ENCODE peak calls at places on chromosomes 6 and 20, in seven cellular contexts. One of them, this sample, is unnamed.

GRCh38 chr20:50724851-50725721 is 6.3 kb upstream of the PARD6B start:
- DNase-seq in GM23338: peak; percentile 62
- DNase-seq in H1: no peak
- DNase-seq in PC-3: peak; percentile 91
- DNase-seq in neural progenitor cell: peak; percentile 72
- DNase-seq in fibroblast of lung: peak; percentile 98
- DNase-seq in endothelial cell of umbilical vein: no peak
- DNase-seq in this sample: peak; percentile 87

GRCh38 chr20:38935285-38935684 is 9.1 kb downstream of the FAM83D start:
- DNase-seq in GM23338: no peak
- DNase-seq in H1: no peak
- DNase-seq in PC-3: peak; percentile 41
- DNase-seq in neural progenitor cell: no peak
- DNase-seq in fibroblast of lung: no peak
- DNase-seq in endothelial cell of umbilical vein: peak; percentile 63
- DNase-seq in this sample: no peak

GRCh38 chr6:81978230-81978629 is 225.7 kb upstream of the TENT5A start:
- DNase-seq in GM23338: no peak
- DNase-seq in H1: no peak
- DNase-seq in PC-3: no peak
- DNase-seq in neural progenitor cell: no peak
- DNase-seq in fibroblast of lung: peak; percentile 30
- DNase-seq in endothelial cell of umbilical vein: no peak
- DNase-seq in this sample: no peak

GRCh38 chr6:51842066-51842465 is 245.3 kb downstream of the PKHD1 start:
- DNase-seq in GM23338: no peak
- DNase-seq in H1: no peak
- DNase-seq in PC-3: no peak
- DNase-seq in neural progenitor cell: peak; percentile 23
- DNase-seq in fibroblast of lung: no peak
- DNase-seq in endothelial cell of umbilical vein: no peak
- DNase-seq in this sample: peak; percentile 6

GRCh38 chr6:52221302-52221701 is 23.0 kb downstream of the IL17F start:
- DNase-seq in GM23338: no peak
- DNase-seq in H1: no peak
- DNase-seq in PC-3: no peak
- DNase-seq in neural progenitor cell: no peak
- DNase-seq in fibroblast of lung: peak; percentile 18
- DNase-seq in endothelial cell of umbilical vein: no peak
- DNase-seq in this sample: no peak

GRCh38 chr6:137452331-137452894 is 41.8 kb downstream of the OLIG3 start:
- DNase-seq in GM23338: no peak
- DNase-seq in H1: no peak
- DNase-seq in PC-3: no peak
- DNase-seq in neural progenitor cell: no peak
- DNase-seq in fibroblast of lung: peak; percentile 28
- DNase-seq in endothelial cell of umbilical vein: no peak
- DNase-seq in this sample: no peak

GRCh38 chr6:5967594-5967993 is 39.1 kb downstream of the NRN1 start:
- DNase-seq in GM23338: no peak
- DNase-seq in H1: no peak
- DNase-seq in PC-3: peak; percentile 6
- DNase-seq in neural progenitor cell: no peak
- DNase-seq in fibroblast of lung: no peak
- DNase-seq in endothelial cell of umbilical vein: no peak
- DNase-seq in this sample: no peak

GRCh38 chr6:16876201-16876600 is 114.9 kb upstream of the ATXN1 start:
- DNase-seq in GM23338: no peak
- DNase-seq in H1: no peak
- DNase-seq in PC-3: no peak
- DNase-seq in neural progenitor cell: no peak
- DNase-seq in fibroblast of lung: peak; percentile 35
- DNase-seq in endothelial cell of umbilical vein: no peak
- DNase-seq in this sample: no peak

GRCh38 chr6:105889902-105890301 is 196.2 kb upstream of the PRDM1 start:
- DNase-seq in GM23338: no peak
- DNase-seq in H1: no peak
- DNase-seq in PC-3: no peak
- DNase-seq in neural progenitor cell: no peak
- DNase-seq in fibroblast of lung: no peak
- DNase-seq in endothelial cell of umbilical vein: no peak
- DNase-seq in this sample: no peak

GRCh38 chr20:46011631-46012482 is 3.1 kb downstream of the MMP9 start:
- DNase-seq in GM23338: peak; percentile 100
- DNase-seq in H1: peak; percentile 100
- DNase-seq in PC-3: peak; percentile 55
- DNase-seq in neural progenitor cell: peak; percentile 42
- DNase-seq in fibroblast of lung: peak; percentile 28
- DNase-seq in endothelial cell of umbilical vein: peak; percentile 36
- DNase-seq in this sample: peak; percentile 55

GRCh38 chr6:109182590-109182989 is 87.3 kb downstream of the CEP57L1 start:
- DNase-seq in GM23338: no peak
- DNase-seq in H1: no peak
- DNase-seq in PC-3: no peak
- DNase-seq in neural progenitor cell: no peak
- DNase-seq in fibroblast of lung: no peak
- DNase-seq in endothelial cell of umbilical vein: no peak
- DNase-seq in this sample: no peak

GRCh38 chr6:5540375-5540774 is 279.1 kb downstream of the FARS2 start:
- DNase-seq in GM23338: no peak
- DNase-seq in H1: no peak
- DNase-seq in PC-3: no peak
- DNase-seq in neural progenitor cell: no peak
- DNase-seq in fibroblast of lung: peak; percentile 50
- DNase-seq in endothelial cell of umbilical vein: no peak
- DNase-seq in this sample: no peak

GRCh38 chr6:143542915-143543314 is 31.4 kb upstream of the FUCA2 start:
- DNase-seq in GM23338: no peak
- DNase-seq in H1: no peak
- DNase-seq in PC-3: peak; percentile 25
- DNase-seq in neural progenitor cell: no peak
- DNase-seq in fibroblast of lung: no peak
- DNase-seq in endothelial cell of umbilical vein: no peak
- DNase-seq in this sample: no peak

GRCh38 chr6:9543649-9544048 is 871.2 kb downstream of the TFAP2A start:
- DNase-seq in GM23338: peak; percentile 23
- DNase-seq in H1: no peak
- DNase-seq in PC-3: no peak
- DNase-seq in neural progenitor cell: no peak
- DNase-seq in fibroblast of lung: no peak
- DNase-seq in endothelial cell of umbilical vein: no peak
- DNase-seq in this sample: peak; percentile 42

GRCh38 chr6:32447932-32448331 is 8.2 kb downstream of the HLA-DRA start:
- DNase-seq in GM23338: no peak
- DNase-seq in H1: no peak
- DNase-seq in PC-3: no peak
- DNase-seq in neural progenitor cell: no peak
- DNase-seq in fibroblast of lung: no peak
- DNase-seq in endothelial cell of umbilical vein: no peak
- DNase-seq in this sample: no peak

GRCh38 chr20:8474027-8474668 is 342.1 kb downstream of the PLCB1 start:
- DNase-seq in GM23338: no peak
- DNase-seq in H1: no peak
- DNase-seq in PC-3: no peak
- DNase-seq in neural progenitor cell: no peak
- DNase-seq in fibroblast of lung: no peak
- DNase-seq in endothelial cell of umbilical vein: no peak
- DNase-seq in this sample: no peak

GRCh38 chr6:156316613-156317012 is 460.6 kb upstream of the ARID1B start:
- DNase-seq in GM23338: no peak
- DNase-seq in H1: no peak
- DNase-seq in PC-3: no peak
- DNase-seq in neural progenitor cell: no peak
- DNase-seq in fibroblast of lung: no peak
- DNase-seq in endothelial cell of umbilical vein: no peak
- DNase-seq in this sample: no peak

GRCh38 chr20:23763345-23763744 is 12.6 kb upstream of the CST1 start:
- DNase-seq in GM23338: no peak
- DNase-seq in H1: no peak
- DNase-seq in PC-3: no peak
- DNase-seq in neural progenitor cell: no peak
- DNase-seq in fibroblast of lung: no peak
- DNase-seq in endothelial cell of umbilical vein: no peak
- DNase-seq in this sample: no peak

GRCh38 chr20:8473459-8473858 is 341.4 kb downstream of the PLCB1 start:
- DNase-seq in GM23338: no peak
- DNase-seq in H1: no peak
- DNase-seq in PC-3: no peak
- DNase-seq in neural progenitor cell: no peak
- DNase-seq in fibroblast of lung: peak; percentile 40
- DNase-seq in endothelial cell of umbilical vein: no peak
- DNase-seq in this sample: no peak

GRCh38 chr6:134347916-134348805 is 30.2 kb upstream of the SGK1 start:
- DNase-seq in GM23338: no peak
- DNase-seq in H1: no peak
- DNase-seq in PC-3: no peak
- DNase-seq in neural progenitor cell: no peak
- DNase-seq in fibroblast of lung: peak; percentile 99
- DNase-seq in endothelial cell of umbilical vein: no peak
- DNase-seq in this sample: no peak

GRCh38 chr6:151325075-151326050 is 66.0 kb downstream of the ZBTB2 start:
- DNase-seq in GM23338: peak; percentile 75
- DNase-seq in H1: no peak
- DNase-seq in PC-3: peak; percentile 68
- DNase-seq in neural progenitor cell: peak; percentile 68
- DNase-seq in fibroblast of lung: peak; percentile 71
- DNase-seq in endothelial cell of umbilical vein: peak; percentile 89
- DNase-seq in this sample: peak; percentile 58
- TF ChIP-seq EZH2 in GM23338: no peak
- TF ChIP-seq EZH2 in H1: no peak
- TF ChIP-seq EZH2 in PC-3: no peak
- TF ChIP-seq EZH2 in neural progenitor cell: no peak
- TF ChIP-seq EZH2 in fibroblast of lung: no peak
- TF ChIP-seq EZH2 in endothelial cell of umbilical vein: no peak
- TF ChIP-seq EZH2 in this sample: no peak

GRCh38 chr20:4966826-4967751 is 34.2 kb downstream of the SLC23A2 start:
- DNase-seq in GM23338: no peak
- DNase-seq in H1: no peak
- DNase-seq in PC-3: no peak
- DNase-seq in neural progenitor cell: no peak
- DNase-seq in fibroblast of lung: no peak
- DNase-seq in endothelial cell of umbilical vein: peak; percentile 34
- DNase-seq in this sample: no peak

GRCh38 chr20:4957939-4958362 is 43.4 kb downstream of the SLC23A2 start:
- DNase-seq in GM23338: no peak
- DNase-seq in H1: no peak
- DNase-seq in PC-3: no peak
- DNase-seq in neural progenitor cell: no peak
- DNase-seq in fibroblast of lung: peak; percentile 84
- DNase-seq in endothelial cell of umbilical vein: no peak
- DNase-seq in this sample: no peak

GRCh38 chr20:4961746-4962145 is 39.6 kb downstream of the SLC23A2 start:
- DNase-seq in GM23338: no peak
- DNase-seq in H1: no peak
- DNase-seq in PC-3: no peak
- DNase-seq in neural progenitor cell: no peak
- DNase-seq in fibroblast of lung: peak; percentile 90
- DNase-seq in endothelial cell of umbilical vein: no peak
- DNase-seq in this sample: no peak

GRCh38 chr20:4959582-4959981 is 41.7 kb downstream of the SLC23A2 start:
- DNase-seq in GM23338: no peak
- DNase-seq in H1: no peak
- DNase-seq in PC-3: no peak
- DNase-seq in neural progenitor cell: no peak
- DNase-seq in fibroblast of lung: no peak
- DNase-seq in endothelial cell of umbilical vein: no peak
- DNase-seq in this sample: no peak

DNA sequence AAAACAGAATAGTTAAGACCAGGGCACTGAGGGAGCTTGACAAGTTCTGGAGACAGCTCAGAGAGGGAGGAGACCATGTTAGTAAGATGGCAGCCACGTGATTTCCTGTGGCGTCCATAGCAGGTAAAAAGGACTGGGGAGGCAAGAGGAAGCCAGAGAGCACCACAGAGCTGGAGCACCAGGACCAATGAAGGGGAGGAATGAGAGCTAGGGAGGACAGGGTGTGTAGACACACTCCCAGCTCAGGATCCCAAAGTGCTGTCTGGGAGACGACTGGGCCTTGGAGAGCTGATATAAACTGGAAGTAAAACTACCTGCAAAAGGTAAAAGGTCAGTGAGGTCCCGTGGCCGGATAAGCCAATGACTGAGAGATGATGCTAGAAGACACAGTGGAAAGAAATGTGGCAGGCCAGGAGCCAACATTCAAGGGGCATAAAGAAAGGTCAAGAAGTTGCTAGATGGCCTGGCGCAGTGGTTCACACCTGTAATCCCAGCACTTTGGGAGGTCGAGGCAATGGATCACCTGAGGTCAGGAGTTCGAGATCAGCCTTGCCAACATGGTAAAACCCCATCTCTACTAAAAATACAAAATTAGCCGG is 39.0 kb downstream of the SLC23A2 start:
- DNase-seq in GM23338: no peak
- DNase-seq in H1: no peak
- DNase-seq in PC-3: no peak
- DNase-seq in neural progenitor cell: no peak
- DNase-seq in fibroblast of lung: no peak
- DNase-seq in endothelial cell of umbilical vein: no peak
- DNase-seq in this sample: no peak
- H3K4me1 ChIP-seq in GM23338: no peaks in the 10 kb centered on the region
- H3K4me1 ChIP-seq in H1: peaks cover 2% of the 10 kb centered on the region
- H3K4me1 ChIP-seq in PC-3: no peaks in the 10 kb centered on the region
- H3K4me1 ChIP-seq in neural progenitor cell: no peaks in the 10 kb centered on the region
- H3K4me1 ChIP-seq in fibroblast of lung: peaks cover 6% of the 10 kb centered on the region
- H3K4me1 ChIP-seq in endothelial cell of umbilical vein: peaks cover 8% of the 10 kb centered on the region
- H3K4me1 ChIP-seq in this sample: no peaks in the 10 kb centered on the region

DNA sequence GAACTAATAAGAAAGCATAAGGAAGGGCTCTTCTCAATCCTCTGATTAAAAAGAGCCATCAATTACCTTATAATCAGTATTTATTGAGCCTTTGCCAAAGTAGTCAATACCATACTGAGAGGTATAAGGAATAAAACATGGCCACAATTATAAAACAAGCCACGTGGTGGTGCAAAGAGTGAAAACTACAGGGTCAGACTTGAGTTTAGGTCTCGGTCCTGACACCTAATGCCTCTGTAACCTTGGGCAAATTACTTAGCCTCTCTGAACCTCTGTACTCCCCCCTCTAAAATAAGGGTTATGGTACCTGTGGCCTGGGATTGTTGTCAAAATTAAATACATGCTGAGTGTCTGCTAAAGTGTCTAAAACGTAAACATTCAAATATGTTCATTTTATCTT is 11.8 kb downstream of the TRIM10 start:
- DNase-seq in GM23338: no peak
- DNase-seq in H1: no peak
- DNase-seq in PC-3: peak; percentile 13
- DNase-seq in neural progenitor cell: no peak
- DNase-seq in fibroblast of lung: no peak
- DNase-seq in endothelial cell of umbilical vein: no peak
- DNase-seq in this sample: no peak
- TF ChIP-seq EZH2 in GM23338: no peak
- TF ChIP-seq EZH2 in H1: no peak
- TF ChIP-seq EZH2 in PC-3: no peak
- TF ChIP-seq EZH2 in neural progenitor cell: no peak
- TF ChIP-seq EZH2 in fibroblast of lung: no peak
- TF ChIP-seq EZH2 in endothelial cell of umbilical vein: no peak
- TF ChIP-seq EZH2 in this sample: no peak

DNA sequence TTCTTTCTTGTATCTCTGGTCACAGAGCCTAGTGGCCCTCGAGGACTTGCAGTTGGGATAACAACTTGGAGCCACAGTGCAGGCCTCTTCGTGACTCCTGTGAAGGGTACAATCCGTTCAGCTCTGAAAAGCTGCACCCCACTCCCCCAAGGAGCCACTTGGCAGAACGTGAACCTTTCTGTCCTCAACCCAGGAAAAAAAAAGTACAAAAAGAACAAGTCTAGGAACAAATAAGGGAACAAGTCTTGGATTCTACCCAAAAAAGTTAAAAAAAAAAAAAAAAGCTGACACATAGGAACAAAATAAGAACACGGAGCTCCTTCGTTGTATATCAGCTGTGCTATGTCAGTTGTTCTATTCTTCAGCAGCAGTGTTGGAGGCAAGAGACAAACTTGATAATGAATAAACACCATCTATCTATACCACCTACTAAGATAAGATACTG is 77.9 kb upstream of the TULP1 start:
- DNase-seq in GM23338: no peak
- DNase-seq in H1: no peak
- DNase-seq in PC-3: no peak
- DNase-seq in neural progenitor cell: no peak
- DNase-seq in fibroblast of lung: no peak
- DNase-seq in endothelial cell of umbilical vein: peak; percentile 38
- DNase-seq in this sample: no peak
- H3K4me1 ChIP-seq in GM23338: peaks cover 13% of the 10 kb centered on the region
- H3K4me1 ChIP-seq in H1: no peaks in the 10 kb centered on the region
- H3K4me1 ChIP-seq in PC-3: peaks cover 8% of the 10 kb centered on the region
- H3K4me1 ChIP-seq in neural progenitor cell: no peaks in the 10 kb centered on the region
- H3K4me1 ChIP-seq in fibroblast of lung: no peaks in the 10 kb centered on the region
- H3K4me1 ChIP-seq in endothelial cell of umbilical vein: no peaks in the 10 kb centered on the region
- H3K4me1 ChIP-seq in this sample: no peaks in the 10 kb centered on the region